ENCODE peak calls at places on chromosomes 4 and X, in eight cellular contexts. L is epithelial cell of prostate; G is erythroblast; C is NCI-H146; K is AG10803; Z is ELR; M is stimulated activated CD4-positive, alpha-beta T cell treated with anti-CD3 and anti-CD28 coated beads, Interleukin-1b, Interleukin-23, amount 100 ng/mL, for 1 hour; N is upper lobe of right lung. F is an unnamed sample.

GRCh38 chr4:2591189-2591588 is 54.7 kb downstream of the FAM193A start:
- DNase-seq in K (peak), N (no peak), G (peak), L (no peak), Z (no peak), M (no peak), C (no peak), F (no peak)

GRCh38 chr4:41619161-41619560 is 81.2 kb downstream of the LIMCH1 start:
- DNase-seq in M (no peak), Z (no peak), K (no peak), C (no peak), L (no peak), N (no peak), G (no peak), F (no peak)

GRCh38 chr4:16192631-16193483 is 33.4 kb downstream of the TAPT1 start:
- DNase-seq in K (no peak), N (no peak), L (no peak), G (no peak), Z (no peak), M (no peak), C (no peak), F (no peak)

GRCh38 chrX:134625315-134625718 is 33.0 kb downstream of the PLAC1 start:
- DNase-seq in Z (no peak), C (no peak), N (no peak), L (no peak), K (peak), G (no peak), M (no peak), F (no peak)

GRCh38 chr4:47160095-47160494 is 128.7 kb downstream of the GABRB1 start:
- DNase-seq in G (no peak), C (no peak), Z (no peak), L (no peak), N (no peak), K (no peak), M (no peak), F (no peak)

GRCh38 chr4:99157478-99157935 is 13.4 kb upstream of the ADH4 start:
- DNase-seq in M (no peak), Z (no peak), G (no peak), K (no peak), L (no peak), C (no peak), N (no peak), F (no peak)

GRCh38 chr4:48333587-48333986 is 7.7 kb upstream of the SLAIN2 start:
- DNase-seq in Z (peak), N (no peak), K (peak), G (no peak), M (no peak), C (no peak), L (no peak), F (no peak)

GRCh38 chr4:23717528-23718248 is 172.2 kb downstream of the PPARGC1A start:
- DNase-seq in L (no peak), G (peak), K (peak), M (no peak), Z (peak), C (peak), N (no peak), F (no peak)

GRCh38 chrX:101397779-101398178 is 7.0 kb downstream of the RPL36A start:
- DNase-seq in G (no peak), N (no peak), Z (peak), K (no peak), C (no peak), M (no peak), L (no peak), F (no peak)

GRCh38 chr4:94802091-94802490 is 44.3 kb downstream of the BMPR1B start:
- DNase-seq in Z (no peak), C (no peak), G (no peak), L (no peak), M (no peak), N (no peak), K (no peak), F (no peak)

F was measured in GM18507.